ENCODE peak calls at places on chromosomes 3 and 15, in four cellular contexts. One of them, this sample, is unnamed.

GRCh38 chr3:84946240-84946639 is 12.5 kb upstream of the CADM2 start:
- DNase-seq in GM12878: no peak
- DNase-seq in HepG2: no peak
- DNase-seq in K562: no peak
- DNase-seq in this sample: peak

GRCh38 chr3:188465311-188465710 is 311.4 kb downstream of the LPP start:
- DNase-seq in GM12878: no peak
- DNase-seq in HepG2: no peak
- DNase-seq in K562: no peak
- DNase-seq in this sample: no peak

GRCh38 chr3:78878011-78878410 is 889.8 kb downstream of the ROBO1 start:
- DNase-seq in GM12878: no peak
- DNase-seq in HepG2: no peak
- DNase-seq in K562: no peak
- DNase-seq in this sample: no peak

GRCh38 chr3:41224120-41224806 is 25.0 kb downstream of the CTNNB1 start:
- DNase-seq in GM12878: no peak
- DNase-seq in HepG2: no peak
- DNase-seq in K562: no peak
- DNase-seq in this sample: no peak

GRCh38 chr3:37741644-37742043 is 120.0 kb upstream of the CTDSPL start:
- DNase-seq in GM12878: no peak
- DNase-seq in HepG2: peak
- DNase-seq in K562: peak
- DNase-seq in this sample: no peak

GRCh38 chr3:24830230-24831152 is 335.8 kb upstream of the THRB start:
- DNase-seq in GM12878: no peak
- DNase-seq in HepG2: no peak
- DNase-seq in K562: no peak
- DNase-seq in this sample: peak

GRCh38 chr15:73318463-73319351 is 50.1 kb downstream of the HCN4 start:
- DNase-seq in GM12878: no peak
- DNase-seq in HepG2: no peak
- DNase-seq in K562: peak
- DNase-seq in this sample: peak

GRCh38 chr3:99172736-99173657 is 271.5 kb upstream of the DCBLD2 start:
- DNase-seq in GM12878: peak
- DNase-seq in HepG2: peak
- DNase-seq in K562: peak
- DNase-seq in this sample: peak

GRCh38 chr15:69093127-69093526 is 67.3 kb upstream of the GLCE start:
- DNase-seq in GM12878: no peak
- DNase-seq in HepG2: no peak
- DNase-seq in K562: peak
- DNase-seq in this sample: peak

GRCh38 chr3:52221563-52222318 is 3.7 kb downstream of the TLR9 start:
- DNase-seq in GM12878: no peak
- DNase-seq in HepG2: no peak
- DNase-seq in K562: no peak
- DNase-seq in this sample: no peak

GRCh38 chr3:187103251-187103650 is 36.0 kb downstream of the RPL39L start:
- DNase-seq in GM12878: no peak
- DNase-seq in HepG2: no peak
- DNase-seq in K562: no peak
- DNase-seq in this sample: no peak

GRCh38 chr3:52299815-52300611 is 12.4 kb downstream of the GLYCTK start:
- DNase-seq in GM12878: no peak
- DNase-seq in HepG2: peak
- DNase-seq in K562: peak
- DNase-seq in this sample: peak

GRCh38 chr15:95086543-95087252 is 855.3 kb downstream of the MCTP2 start:
- DNase-seq in GM12878: no peak
- DNase-seq in HepG2: no peak
- DNase-seq in K562: no peak
- DNase-seq in this sample: no peak

GRCh38 chr3:34683851-34684250 is 885.4 kb downstream of the PDCD6IP start:
- DNase-seq in GM12878: peak
- DNase-seq in HepG2: peak
- DNase-seq in K562: peak
- DNase-seq in this sample: peak

GRCh38 chr3:89447244-89447643 is 339.8 kb downstream of the EPHA3 start:
- DNase-seq in GM12878: no peak
- DNase-seq in HepG2: no peak
- DNase-seq in K562: no peak
- DNase-seq in this sample: no peak
- TF ChIP-seq JUNB in GM12878: no peak
- TF ChIP-seq JUNB in HepG2: no peak
- TF ChIP-seq JUNB in K562: no peak
- TF ChIP-seq JUNB in this sample: no peak

DNA sequence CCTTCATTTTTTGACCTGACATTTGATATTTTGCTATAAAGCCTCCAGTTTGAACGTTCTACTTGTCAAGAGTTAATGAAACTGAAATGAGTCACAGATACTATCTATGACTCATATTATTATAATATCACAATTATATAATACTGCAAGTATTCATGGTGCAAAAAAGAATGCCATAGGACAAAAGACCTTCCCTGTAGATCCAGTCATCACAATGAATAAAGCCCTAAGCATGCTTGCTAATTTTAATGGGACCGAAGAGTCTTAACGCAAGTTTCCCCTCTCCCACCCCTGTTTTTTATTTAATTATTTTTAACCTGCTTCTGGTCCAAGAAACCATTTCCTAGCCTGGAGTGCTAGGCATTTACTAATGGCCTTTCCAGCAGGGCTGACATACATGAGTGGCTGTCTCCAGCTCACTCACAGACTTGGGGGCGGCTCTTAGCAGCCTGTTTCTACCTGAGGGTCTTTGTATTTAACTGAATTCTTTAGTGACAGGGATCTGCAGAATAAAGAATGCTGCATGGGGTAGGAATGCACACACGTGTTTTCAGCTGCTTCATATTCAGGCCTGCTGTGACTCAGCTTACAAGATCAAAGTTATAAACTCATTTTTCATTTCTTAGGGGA is 61.2 kb downstream of the THBS1 start:
- DNase-seq in GM12878: no peak
- DNase-seq in HepG2: no peak
- DNase-seq in K562: no peak
- DNase-seq in this sample: peak
- TF ChIP-seq CTCF in GM12878: no peak
- TF ChIP-seq CTCF in HepG2: no peak
- TF ChIP-seq CTCF in K562: no peak
- TF ChIP-seq CTCF in this sample: no peak

GRCh38 chr3:195755391-195755790 is 34.6 kb downstream of the MUC20 start:
- DNase-seq in GM12878: no peak
- DNase-seq in HepG2: no peak
- DNase-seq in K562: no peak
- DNase-seq in this sample: no peak

GRCh38 chr3:195758721-195759353 is 38.1 kb downstream of the MUC20 start:
- DNase-seq in GM12878: no peak
- DNase-seq in HepG2: no peak
- DNase-seq in K562: no peak
- DNase-seq in this sample: no peak

GRCh38 chr3:195757827-195758226 is 37.0 kb downstream of the MUC20 start:
- DNase-seq in GM12878: no peak
- DNase-seq in HepG2: no peak
- DNase-seq in K562: no peak
- DNase-seq in this sample: no peak

GRCh38 chr3:195757371-195757770 is 36.6 kb downstream of the MUC20 start:
- DNase-seq in GM12878: no peak
- DNase-seq in HepG2: no peak
- DNase-seq in K562: no peak
- DNase-seq in this sample: no peak

DNA sequence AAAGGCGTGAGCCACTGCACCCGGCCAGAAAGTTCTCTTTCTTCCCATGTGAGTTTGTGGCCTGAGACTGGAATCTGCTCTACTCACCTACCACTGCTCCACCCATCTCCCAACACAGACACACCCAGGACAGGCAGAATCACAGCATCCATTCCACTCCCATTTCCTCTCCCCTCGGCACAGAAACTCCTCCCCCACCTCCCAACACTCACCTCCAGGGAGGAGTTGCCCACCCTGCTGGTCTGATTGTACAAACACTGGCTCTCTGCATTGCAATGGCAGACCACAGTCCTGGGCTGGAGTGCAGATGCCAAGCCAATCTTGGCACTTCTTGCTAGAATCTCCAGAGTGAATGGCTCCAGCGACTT is 36.1 kb downstream of the MUC20 start:
- DNase-seq in GM12878: no peak
- DNase-seq in HepG2: no peak
- DNase-seq in K562: no peak
- DNase-seq in this sample: no peak
- H2AFZ ChIP-seq in GM12878: no peak
- H2AFZ ChIP-seq in HepG2: no peak
- H2AFZ ChIP-seq in K562: no peak
- H2AFZ ChIP-seq in this sample: no peak

DNA sequence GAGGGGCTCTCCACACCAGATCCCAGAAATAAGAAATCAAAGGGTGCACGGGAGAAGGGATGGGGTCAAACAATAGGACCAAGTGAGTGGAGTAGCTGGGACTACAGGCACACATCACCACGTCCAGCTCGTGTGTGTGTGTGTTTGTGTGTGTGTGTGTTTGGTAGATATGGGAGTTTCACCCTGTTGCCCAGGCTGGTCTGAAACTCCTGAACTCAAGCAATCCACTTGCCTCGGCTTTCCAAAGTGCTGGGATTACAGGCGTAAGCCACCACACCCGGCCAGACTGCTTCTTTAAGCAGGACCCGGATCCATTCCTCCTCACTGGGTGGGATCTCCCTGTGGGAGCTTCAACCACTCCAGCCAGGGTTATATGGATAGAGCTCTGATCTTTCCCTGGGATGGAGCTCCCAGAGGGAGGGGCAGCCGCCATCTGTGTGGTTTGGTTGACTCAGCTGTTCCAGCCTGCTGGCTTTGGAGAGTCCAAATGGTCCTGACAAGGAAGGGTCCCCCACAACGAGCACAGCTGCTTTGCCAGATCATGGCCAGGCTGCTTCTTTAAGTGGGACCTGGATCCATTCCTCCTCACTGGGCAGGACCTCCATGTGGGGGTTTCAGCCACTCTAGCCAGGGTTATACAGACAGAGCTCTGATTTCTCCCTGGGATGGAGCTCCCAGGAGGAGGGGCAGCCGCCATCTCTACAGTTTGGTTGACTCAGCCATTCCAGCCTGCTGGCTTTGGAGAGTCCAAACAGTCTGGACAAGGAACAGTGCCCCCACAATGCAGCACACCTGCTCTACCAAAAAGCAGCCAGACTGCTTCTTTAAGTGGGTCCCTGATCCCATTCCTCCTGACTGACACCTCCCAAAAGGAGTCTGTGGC is 9.1 kb upstream of the AVEN start:
- DNase-seq in GM12878: no peak
- DNase-seq in HepG2: no peak
- DNase-seq in K562: no peak
- DNase-seq in this sample: no peak
- TF ChIP-seq JUNB in GM12878: no peak
- TF ChIP-seq JUNB in HepG2: no peak
- TF ChIP-seq JUNB in K562: no peak
- TF ChIP-seq JUNB in this sample: no peak

GRCh38 chr15:97189152-97189551 is 771.4 kb upstream of the ARRDC4 start:
- DNase-seq in GM12878: no peak
- DNase-seq in HepG2: no peak
- DNase-seq in K562: no peak
- DNase-seq in this sample: no peak

GRCh38 chr15:97200161-97200560 is 760.3 kb upstream of the ARRDC4 start:
- DNase-seq in GM12878: no peak
- DNase-seq in HepG2: no peak
- DNase-seq in K562: no peak
- DNase-seq in this sample: no peak

GRCh38 chr15:97196066-97197027 is 764.2 kb upstream of the ARRDC4 start:
- DNase-seq in GM12878: no peak
- DNase-seq in HepG2: no peak
- DNase-seq in K562: no peak
- DNase-seq in this sample: peak

DNA sequence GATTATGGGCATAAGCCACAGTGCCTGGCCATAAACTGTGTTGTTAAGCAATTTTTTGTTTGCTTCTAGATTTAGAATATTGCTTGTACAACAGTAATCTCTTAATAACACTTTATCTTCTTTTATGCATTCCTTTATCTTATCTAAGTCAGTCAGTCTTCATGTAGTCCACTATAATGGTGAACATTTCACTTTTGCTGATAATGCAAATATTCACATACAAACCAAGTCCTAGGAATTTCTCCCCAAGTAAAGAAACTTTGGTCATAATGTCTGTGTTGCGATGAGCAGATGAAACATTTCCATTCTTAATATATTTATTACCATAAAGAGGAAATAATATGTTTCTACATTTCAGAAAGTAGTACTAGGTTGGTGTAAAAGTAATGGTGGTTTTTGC is 765.8 kb upstream of the ARRDC4 start:
- DNase-seq in GM12878: no peak
- DNase-seq in HepG2: no peak
- DNase-seq in K562: no peak
- DNase-seq in this sample: no peak
- TF ChIP-seq CTCF in GM12878: no peak
- TF ChIP-seq CTCF in HepG2: no peak
- TF ChIP-seq CTCF in K562: no peak
- TF ChIP-seq CTCF in this sample: no peak

DNA sequence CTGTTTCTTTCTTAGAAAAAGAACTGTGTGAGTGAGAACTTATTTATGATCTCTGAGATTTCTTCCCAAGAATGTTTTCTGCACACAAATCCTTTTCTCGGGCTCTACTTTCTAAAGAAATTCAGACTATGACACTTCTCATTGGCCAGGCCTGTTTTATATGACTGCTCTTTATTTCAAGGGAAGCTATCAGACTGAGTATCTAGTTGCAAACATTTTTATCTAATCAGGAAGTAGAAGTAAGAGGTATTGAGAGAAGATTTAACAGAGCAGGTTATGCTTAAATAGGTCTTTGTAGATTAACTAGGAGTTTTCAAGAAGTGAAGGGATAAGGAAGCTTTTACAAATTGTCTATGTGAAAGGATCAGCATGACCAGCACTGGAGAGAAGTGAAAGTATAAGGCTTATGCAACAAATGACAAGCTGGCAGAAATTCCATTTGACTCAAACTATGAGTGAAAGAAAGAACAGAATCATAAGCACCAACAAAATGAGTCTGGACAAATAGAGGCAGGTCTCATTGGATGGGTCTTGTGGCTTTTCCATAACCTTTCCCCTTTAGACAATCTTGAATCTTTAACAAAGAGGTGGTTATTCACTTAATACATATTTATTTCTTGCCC is 71.9 kb upstream of the CHL1 start:
- DNase-seq in GM12878: no peak
- DNase-seq in HepG2: no peak
- DNase-seq in K562: no peak
- DNase-seq in this sample: no peak
- H2AFZ ChIP-seq in GM12878: no peak
- H2AFZ ChIP-seq in HepG2: no peak
- H2AFZ ChIP-seq in K562: no peak
- H2AFZ ChIP-seq in this sample: no peak

GRCh38 chr3:179715582-179715981 is 62.7 kb downstream of the USP13 start:
- DNase-seq in GM12878: no peak
- DNase-seq in HepG2: no peak
- DNase-seq in K562: no peak
- DNase-seq in this sample: no peak
- TF ChIP-seq JUNB in GM12878: no peak
- TF ChIP-seq JUNB in HepG2: no peak
- TF ChIP-seq JUNB in K562: no peak
- TF ChIP-seq JUNB in this sample: no peak

GRCh38 chr3:197802505-197803459 is 11.7 kb downstream of the LRCH3 start:
- DNase-seq in GM12878: no peak
- DNase-seq in HepG2: no peak
- DNase-seq in K562: peak
- DNase-seq in this sample: peak
- TF ChIP-seq CTCF in GM12878: peak
- TF ChIP-seq CTCF in HepG2: peak
- TF ChIP-seq CTCF in K562: peak
- TF ChIP-seq CTCF in this sample: peak

This sample was measured in GM23338.